ENCODE peak calls at places on chromosome 11, in nine cellular contexts. One of them, this sample, is unnamed.

GRCh38 chr11:69638941-69639681 is 1.8 kb upstream of the CCND1 start:
- DNase-seq in breast epithelium: peak; percentile 91
- DNase-seq in spleen: peak; percentile 91
- DNase-seq in prostate gland: peak; percentile 96
- DNase-seq in tibial nerve: peak; percentile 77
- DNase-seq in HCT116: peak; percentile 95
- DNase-seq in right lobe of liver: peak; percentile 96
- DNase-seq in esophagus muscularis mucosa: peak; percentile 97
- DNase-seq in sigmoid colon: peak; percentile 91
- DNase-seq in this sample: peak; percentile 96

GRCh38 chr11:78961938-78962701 is 387.5 kb upstream of the NARS2 start:
- DNase-seq in breast epithelium: no peak
- DNase-seq in spleen: no peak
- DNase-seq in esophagus muscularis mucosa: no peak
- DNase-seq in sigmoid colon: no peak
- DNase-seq in HCT116: no peak
- DNase-seq in right lobe of liver: no peak
- DNase-seq in tibial nerve: no peak
- DNase-seq in prostate gland: no peak
- DNase-seq in this sample: no peak

GRCh38 chr11:121300313-121300971 is 7.9 kb downstream of the SC5D start:
- DNase-seq in breast epithelium: no peak
- DNase-seq in spleen: no peak
- DNase-seq in right lobe of liver: peak; percentile 55
- DNase-seq in sigmoid colon: no peak
- DNase-seq in HCT116: no peak
- DNase-seq in prostate gland: peak; percentile 36
- DNase-seq in esophagus muscularis mucosa: no peak
- DNase-seq in tibial nerve: no peak
- DNase-seq in this sample: peak; percentile 28

GRCh38 chr11:114496915-114497314 is 57.6 kb downstream of the REXO2 start:
- DNase-seq in prostate gland: no peak
- DNase-seq in HCT116: no peak
- DNase-seq in tibial nerve: no peak
- DNase-seq in sigmoid colon: no peak
- DNase-seq in breast epithelium: no peak
- DNase-seq in spleen: no peak
- DNase-seq in esophagus muscularis mucosa: no peak
- DNase-seq in right lobe of liver: no peak
- DNase-seq in this sample: no peak

GRCh38 chr11:43790444-43790794 is 90.2 kb upstream of the ALKBH3 start:
- DNase-seq in prostate gland: no peak
- DNase-seq in spleen: no peak
- DNase-seq in sigmoid colon: no peak
- DNase-seq in tibial nerve: no peak
- DNase-seq in right lobe of liver: no peak
- DNase-seq in HCT116: peak; percentile 22
- DNase-seq in breast epithelium: no peak
- DNase-seq in esophagus muscularis mucosa: no peak
- DNase-seq in this sample: no peak

GRCh38 chr11:45073575-45074225 is 72.7 kb upstream of the PRDM11 start:
- DNase-seq in tibial nerve: no peak
- DNase-seq in HCT116: no peak
- DNase-seq in spleen: no peak
- DNase-seq in right lobe of liver: no peak
- DNase-seq in sigmoid colon: no peak
- DNase-seq in prostate gland: no peak
- DNase-seq in esophagus muscularis mucosa: no peak
- DNase-seq in breast epithelium: no peak
- DNase-seq in this sample: no peak

GRCh38 chr11:102368472-102368871 is 21.5 kb downstream of the BIRC2 start:
- DNase-seq in spleen: no peak
- DNase-seq in breast epithelium: no peak
- DNase-seq in right lobe of liver: no peak
- DNase-seq in HCT116: no peak
- DNase-seq in esophagus muscularis mucosa: no peak
- DNase-seq in tibial nerve: no peak
- DNase-seq in sigmoid colon: no peak
- DNase-seq in prostate gland: no peak
- DNase-seq in this sample: no peak

GRCh38 chr11:34075178-34075820 is 23.8 kb downstream of the CAPRIN1 start:
- DNase-seq in HCT116: peak; percentile 60
- DNase-seq in sigmoid colon: no peak
- DNase-seq in prostate gland: no peak
- DNase-seq in tibial nerve: no peak
- DNase-seq in esophagus muscularis mucosa: no peak
- DNase-seq in breast epithelium: no peak
- DNase-seq in spleen: no peak
- DNase-seq in right lobe of liver: no peak
- DNase-seq in this sample: no peak

GRCh38 chr11:21604564-21604963 is 588.3 kb upstream of the ANO5 start:
- DNase-seq in esophagus muscularis mucosa: no peak
- DNase-seq in spleen: no peak
- DNase-seq in HCT116: no peak
- DNase-seq in sigmoid colon: no peak
- DNase-seq in tibial nerve: no peak
- DNase-seq in breast epithelium: no peak
- DNase-seq in right lobe of liver: no peak
- DNase-seq in prostate gland: no peak
- DNase-seq in this sample: no peak

GRCh38 chr11:113484223-113484622 is 9.0 kb upstream of the DRD2 start:
- DNase-seq in right lobe of liver: no peak
- DNase-seq in esophagus muscularis mucosa: no peak
- DNase-seq in prostate gland: no peak
- DNase-seq in sigmoid colon: no peak
- DNase-seq in tibial nerve: no peak
- DNase-seq in HCT116: no peak
- DNase-seq in breast epithelium: no peak
- DNase-seq in spleen: no peak
- DNase-seq in this sample: no peak

DNA sequence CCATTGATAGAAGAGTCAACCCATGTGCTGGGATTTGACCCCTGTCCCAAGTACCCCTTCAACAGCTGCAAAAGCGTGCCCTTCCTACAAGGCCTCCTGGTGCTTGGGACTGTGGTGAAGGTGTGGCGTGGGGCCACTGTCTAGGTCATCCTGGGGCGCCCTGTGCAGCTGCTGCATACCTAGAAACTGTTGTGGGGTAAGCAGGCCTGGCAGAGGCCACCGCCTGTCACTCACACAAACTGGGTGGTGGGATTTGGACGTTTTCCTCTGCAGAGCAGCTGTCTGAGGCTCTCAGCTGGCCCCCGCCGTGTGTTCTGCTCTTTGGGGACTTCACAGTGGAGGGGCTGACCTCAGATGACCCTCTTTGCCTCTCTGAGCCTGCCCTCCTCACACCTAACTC is 69.7 kb downstream of the SCN3B start:
- DNase-seq in prostate gland: no peak
- DNase-seq in tibial nerve: no peak
- DNase-seq in HCT116: no peak
- DNase-seq in spleen: no peak
- DNase-seq in esophagus muscularis mucosa: no peak
- DNase-seq in right lobe of liver: no peak
- DNase-seq in breast epithelium: no peak
- DNase-seq in sigmoid colon: no peak
- DNase-seq in this sample: no peak
- H3K27ac ChIP-seq in prostate gland: no peak overlapping the region
- H3K27ac ChIP-seq in tibial nerve: no peak overlapping the region
- H3K27ac ChIP-seq in HCT116: no peak overlapping the region
- H3K27ac ChIP-seq in spleen: no peak overlapping the region
- H3K27ac ChIP-seq in esophagus muscularis mucosa: no peak overlapping the region
- H3K27ac ChIP-seq in right lobe of liver: no peak overlapping the region
- H3K27ac ChIP-seq in breast epithelium: no peak overlapping the region
- H3K27ac ChIP-seq in sigmoid colon: no peak overlapping the region
- H3K27ac ChIP-seq in this sample: no peak overlapping the region

GRCh38 chr11:96342971-96343711 is at the start of gene MAML2:
- DNase-seq in spleen: peak; percentile 98
- DNase-seq in prostate gland: peak; percentile 95
- DNase-seq in breast epithelium: peak; percentile 92
- DNase-seq in HCT116: peak; percentile 79
- DNase-seq in tibial nerve: peak; percentile 86
- DNase-seq in right lobe of liver: peak; percentile 91
- DNase-seq in esophagus muscularis mucosa: peak; percentile 99
- DNase-seq in sigmoid colon: peak; percentile 97
- DNase-seq in this sample: peak; percentile 92

GRCh38 chr11:96339704-96340554 is 3.1 kb downstream of the MAML2 start:
- DNase-seq in HCT116: no peak
- DNase-seq in sigmoid colon: no peak
- DNase-seq in spleen: no peak
- DNase-seq in right lobe of liver: no peak
- DNase-seq in breast epithelium: no peak
- DNase-seq in tibial nerve: no peak
- DNase-seq in esophagus muscularis mucosa: no peak
- DNase-seq in prostate gland: no peak
- DNase-seq in this sample: no peak

GRCh38 chr11:96340555-96340885 is 2.5 kb downstream of the MAML2 start:
- DNase-seq in tibial nerve: no peak
- DNase-seq in sigmoid colon: no peak
- DNase-seq in spleen: no peak
- DNase-seq in breast epithelium: no peak
- DNase-seq in HCT116: no peak
- DNase-seq in right lobe of liver: no peak
- DNase-seq in prostate gland: no peak
- DNase-seq in esophagus muscularis mucosa: no peak
- DNase-seq in this sample: no peak

GRCh38 chr11:96342131-96342970 is 644 bp downstream of the MAML2 start:
- DNase-seq in right lobe of liver: no peak
- DNase-seq in tibial nerve: no peak
- DNase-seq in prostate gland: no peak
- DNase-seq in esophagus muscularis mucosa: no peak
- DNase-seq in breast epithelium: no peak
- DNase-seq in HCT116: no peak
- DNase-seq in spleen: no peak
- DNase-seq in sigmoid colon: no peak
- DNase-seq in this sample: no peak

DNA sequence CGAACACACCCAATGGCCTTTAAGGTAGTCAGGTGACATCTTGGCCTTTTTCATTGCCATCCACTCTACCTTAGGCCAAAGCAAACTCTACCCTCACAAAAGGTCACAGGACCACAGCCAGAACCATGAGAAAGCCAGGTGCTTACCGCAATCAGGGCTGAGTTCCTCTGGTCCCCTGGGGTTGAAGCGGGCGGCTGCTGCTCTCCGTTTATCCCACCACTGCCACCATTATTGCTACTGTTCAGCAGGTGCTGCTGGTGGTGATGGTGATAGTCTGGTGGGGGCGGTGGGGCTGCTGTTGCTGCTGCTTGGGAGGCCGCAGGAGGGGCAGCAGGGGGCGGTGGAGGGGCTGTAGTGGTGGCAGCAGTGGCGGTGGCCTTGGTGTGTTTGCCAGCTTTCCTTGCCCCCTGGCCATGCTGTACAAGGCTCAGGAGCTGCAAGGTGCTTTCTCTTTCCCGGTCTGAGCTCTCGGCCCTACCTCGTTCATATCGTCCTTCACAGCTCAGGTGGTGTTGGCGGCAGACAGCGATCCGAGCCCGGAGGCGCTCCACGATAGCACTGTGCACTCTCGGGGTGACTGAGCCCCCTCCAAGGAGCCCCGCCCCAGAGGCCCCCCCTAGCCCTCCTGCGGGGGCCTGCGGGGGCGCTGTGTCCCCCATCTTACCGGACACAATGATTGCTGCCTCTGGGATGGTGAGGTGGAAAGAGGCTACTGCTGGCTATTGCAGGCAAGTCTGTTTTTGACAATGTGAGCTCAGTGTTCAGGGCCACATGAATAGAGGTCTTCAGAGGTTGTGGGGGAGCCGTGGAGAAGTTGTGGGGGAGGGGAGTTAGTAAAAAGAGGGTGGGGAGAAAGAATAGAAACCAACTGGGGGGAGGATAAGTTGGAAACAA is 1.5 kb downstream of the MAML2 start:
- DNase-seq in esophagus muscularis mucosa: no peak
- DNase-seq in breast epithelium: peak; percentile 62
- DNase-seq in prostate gland: peak; percentile 49
- DNase-seq in HCT116: no peak
- DNase-seq in tibial nerve: no peak
- DNase-seq in right lobe of liver: no peak
- DNase-seq in sigmoid colon: peak; percentile 79
- DNase-seq in spleen: peak; percentile 91
- DNase-seq in this sample: peak; percentile 51
- TF ChIP-seq POLR2A in esophagus muscularis mucosa: no peak
- TF ChIP-seq POLR2A in breast epithelium: no peak
- TF ChIP-seq POLR2A in prostate gland: no peak
- TF ChIP-seq POLR2A in HCT116: no peak
- TF ChIP-seq POLR2A in tibial nerve: no peak
- TF ChIP-seq POLR2A in right lobe of liver: no peak
- TF ChIP-seq POLR2A in sigmoid colon: no peak
- TF ChIP-seq POLR2A in spleen: no peak
- TF ChIP-seq POLR2A in this sample: no peak

DNA sequence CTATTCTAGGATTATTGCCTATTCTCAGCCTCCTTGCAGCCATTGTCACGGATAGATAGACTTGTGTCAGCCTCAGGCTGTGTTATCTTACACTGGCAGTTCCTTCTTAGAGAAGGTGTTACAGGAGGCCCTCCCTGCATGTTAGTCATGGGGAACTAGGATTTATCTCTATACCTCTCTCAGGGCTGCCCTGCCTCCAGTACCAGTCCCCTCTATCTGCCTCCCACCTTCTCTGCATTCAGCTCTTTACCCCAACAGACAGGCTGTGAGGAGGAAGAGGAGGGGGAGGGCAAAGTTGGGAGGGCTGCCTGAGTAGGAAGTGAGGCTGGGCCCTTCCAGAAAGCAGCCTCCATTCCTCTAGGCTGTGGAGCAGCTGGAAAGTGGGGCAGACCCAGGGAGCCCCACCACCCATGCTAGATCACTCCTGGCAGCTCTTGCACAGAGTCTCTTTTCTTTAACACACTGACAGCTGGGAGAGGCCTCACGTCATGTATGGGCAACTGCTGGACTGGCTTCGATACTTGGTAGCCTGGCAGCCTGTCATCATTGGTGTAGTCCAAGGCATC is 2.9 kb upstream of the IL18BP start:
- DNase-seq in spleen: no peak
- DNase-seq in prostate gland: no peak
- DNase-seq in tibial nerve: no peak
- DNase-seq in breast epithelium: no peak
- DNase-seq in esophagus muscularis mucosa: no peak
- DNase-seq in HCT116: no peak
- DNase-seq in sigmoid colon: no peak
- DNase-seq in right lobe of liver: no peak
- DNase-seq in this sample: no peak
- H3K4me1 ChIP-seq in spleen: peaks cover 25% of the 10 kb centered on the region
- H3K4me1 ChIP-seq in prostate gland: peaks cover 3% of the 10 kb centered on the region
- H3K4me1 ChIP-seq in tibial nerve: peaks cover 15% of the 10 kb centered on the region
- H3K4me1 ChIP-seq in breast epithelium: no peaks in the 10 kb centered on the region
- H3K4me1 ChIP-seq in esophagus muscularis mucosa: peaks cover 25% of the 10 kb centered on the region
- H3K4me1 ChIP-seq in HCT116: no peaks in the 10 kb centered on the region
- H3K4me1 ChIP-seq in sigmoid colon: peaks cover 21% of the 10 kb centered on the region
- H3K4me1 ChIP-seq in right lobe of liver: no peaks in the 10 kb centered on the region
- H3K4me1 ChIP-seq in this sample: peaks cover 17% of the 10 kb centered on the region

DNA sequence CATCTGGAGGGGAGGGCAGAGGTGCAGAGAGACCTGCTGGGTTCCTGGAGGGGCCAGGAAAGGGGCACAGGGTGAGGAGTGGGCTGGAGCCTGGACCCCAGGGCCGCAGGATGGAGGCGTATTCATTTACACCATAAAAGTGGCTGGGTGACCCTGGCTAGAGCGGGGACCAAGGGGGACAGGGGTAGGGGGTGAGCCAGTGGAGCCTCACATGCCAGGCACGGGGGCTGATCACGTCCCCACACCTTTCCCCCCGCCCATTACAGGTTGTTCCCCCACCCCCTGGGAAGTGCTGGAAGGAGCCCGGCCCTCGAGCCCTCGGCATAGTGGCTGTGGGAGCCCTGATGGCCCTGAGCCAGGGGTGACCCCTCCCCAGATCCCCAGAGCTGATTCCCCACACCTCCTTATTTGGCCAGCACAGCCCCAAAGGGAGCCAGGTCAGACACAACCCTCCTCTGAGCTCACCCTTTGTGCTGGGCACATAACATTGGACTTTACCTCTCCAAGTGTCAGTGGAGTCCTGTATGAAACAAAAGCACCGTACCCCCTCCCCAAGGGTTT is 781 bp downstream of the TCIRG1 start:
- DNase-seq in esophagus muscularis mucosa: no peak
- DNase-seq in HCT116: no peak
- DNase-seq in tibial nerve: no peak
- DNase-seq in sigmoid colon: peak; percentile 70
- DNase-seq in breast epithelium: no peak
- DNase-seq in spleen: peak; percentile 84
- DNase-seq in right lobe of liver: peak; percentile 62
- DNase-seq in prostate gland: no peak
- DNase-seq in this sample: no peak
- H3K27ac ChIP-seq in esophagus muscularis mucosa: peak overlapping the region; percentile 87
- H3K27ac ChIP-seq in HCT116: peak overlapping the region; percentile 87
- H3K27ac ChIP-seq in tibial nerve: peak overlapping the region; percentile 94
- H3K27ac ChIP-seq in sigmoid colon: peak overlapping the region; percentile 86
- H3K27ac ChIP-seq in breast epithelium: peak overlapping the region; percentile 92
- H3K27ac ChIP-seq in spleen: peak overlapping the region; percentile 85
- H3K27ac ChIP-seq in right lobe of liver: peak overlapping the region; percentile 94
- H3K27ac ChIP-seq in prostate gland: peak overlapping the region; percentile 88
- H3K27ac ChIP-seq in this sample: peak overlapping the region; percentile 84

This sample was measured in heart left ventricle.